ENCODE peak calls at places on chromosome 21, in nine cellular contexts. E is H9; U is DMS 273 treated with DMSO at 0.1 percent for 48 hours; V is MCF 10A; P is NCI-H1417; N is cardiac septum; F is CD8-positive, alpha-beta T cell; M is ureter; Z is activated CD4-positive, alpha-beta T cell treated with anti-CD3 and anti-CD28 coated beads, Interleukin-2, amount 10 ng/mL, durations not matched to agents 7 days and 5 days. I is an unnamed sample.
A peak's percentile ranks its signal among the peaks of the same experiment; 100 is the strongest.

GRCh38 chr21:26448751-26449150 is 124.3 kb downstream of the CYYR1 start:
- DNase-seq in E (no peak), U (no peak), V (no peak), P (no peak), N (no peak), F (no peak), M (no peak), Z (no peak), I (no peak)

GRCh38 chr21:37658994-37659458 is 257.2 kb downstream of the KCNJ6 start:
- DNase-seq in E (no peak), U (no peak), V (peak; percentile 83), P (no peak), N (no peak), F (no peak), M (no peak), Z (no peak), I (no peak)

GRCh38 chr21:42225571-42226155 is 6.7 kb downstream of the ABCG1 start:
- DNase-seq in E (no peak), U (no peak), V (no peak), P (no peak), N (peak; percentile 26), F (no peak), M (no peak), Z (no peak), I (peak; percentile 22)

GRCh38 chr21:27246741-27247140 is 279.9 kb upstream of the ADAMTS5 start:
- DNase-seq in E (no peak), U (no peak), V (peak; percentile 17), P (no peak), N (no peak), F (no peak), M (no peak), Z (no peak), I (no peak)

GRCh38 chr21:44509539-44509938 is 30.5 kb downstream of the KRTAP10-1 start:
- DNase-seq in E (no peak), U (peak; percentile 78), V (peak; percentile 59), P (no peak), N (peak; percentile 81), F (no peak), M (no peak), Z (no peak), I (peak; percentile 92)

GRCh38 chr21:43194303-43195130 is 25.7 kb downstream of the CRYAA start:
- DNase-seq in E (peak; percentile 17), U (no peak), V (no peak), P (no peak), N (peak; percentile 74), F (no peak), M (peak; percentile 38), Z (no peak), I (peak; percentile 53)

GRCh38 chr21:31460985-31461384 is 116.9 kb upstream of the TIAM1 start:
- DNase-seq in E (no peak), U (no peak), V (no peak), P (no peak), N (no peak), F (no peak), M (no peak), Z (no peak), I (no peak)

GRCh38 chr21:28142692-28143091 is 850.0 kb downstream of the LTN1 start:
- DNase-seq in E (no peak), U (no peak), V (peak; percentile 55), P (no peak), N (no peak), F (no peak), M (no peak), Z (no peak), I (no peak)

GRCh38 chr21:38402795-38403194 is 95.5 kb downstream of the ERG start:
- DNase-seq in E (no peak), U (no peak), V (no peak), P (no peak), N (no peak), F (no peak), M (no peak), Z (no peak), I (no peak)

GRCh38 chr21:32371913-32372314 is 20.9 kb downstream of the URB1 start:
- DNase-seq in E (no peak), U (no peak), V (peak; percentile 95), P (no peak), N (no peak), F (no peak), M (no peak), Z (no peak), I (no peak)

GRCh38 chr21:29716753-29717152 is 223.0 kb downstream of the GRIK1 start:
- DNase-seq in E (no peak), U (no peak), V (no peak), P (no peak), N (no peak), F (no peak), M (no peak), Z (no peak), I (no peak)

GRCh38 chr21:36436829-36437744 is 42.8 kb downstream of the CLDN14 start:
- DNase-seq in E (no peak), U (no peak), V (no peak), P (no peak), N (no peak), F (no peak), M (no peak), Z (no peak), I (no peak)

GRCh38 chr21:33441489-33442477 is 38.0 kb downstream of the TMEM50B start:
- DNase-seq in E (no peak), U (no peak), V (peak; percentile 92), P (peak; percentile 88), N (no peak), F (no peak), M (no peak), Z (no peak), I (no peak)

GRCh38 chr21:27132270-27132669 is 165.4 kb upstream of the ADAMTS5 start:
- DNase-seq in E (no peak), U (no peak), V (no peak), P (no peak), N (no peak), F (no peak), M (no peak), Z (no peak), I (no peak)

GRCh38 chr21:45386728-45387371 is 18.1 kb upstream of the COL18A1 start:
- DNase-seq in E (no peak), U (peak; percentile 40), V (peak; percentile 51), P (no peak), N (peak; percentile 79), F (no peak), M (no peak), Z (no peak), I (peak; percentile 59)

GRCh38 chr21:13937236-13937635 is 273.5 kb downstream of the LIPI start:
- DNase-seq in E (no peak), U (no peak), V (no peak), P (no peak), N (no peak), F (no peak), M (no peak), Z (no peak), I (peak; percentile 47)

GRCh38 chr21:34141373-34141772 is 68.0 kb downstream of the MRPS6 start:
- DNase-seq in E (no peak), U (no peak), V (no peak), P (no peak), N (no peak), F (no peak), M (no peak), Z (no peak), I (no peak)

GRCh38 chr21:40602105-40602504 is 244.9 kb downstream of the DSCAM start:
- DNase-seq in E (no peak), U (no peak), V (no peak), P (no peak), N (no peak), F (no peak), M (no peak), Z (no peak), I (no peak)

GRCh38 chr21:42924433-42924751 is 1.0 kb downstream of the ERVH48-1 start:
- DNase-seq in E (no peak), U (no peak), V (no peak), P (no peak), N (no peak), F (no peak), M (no peak), Z (no peak), I (no peak)

GRCh38 chr21:36699546-36700294 is 805 bp downstream of the SIM2 start:
- DNase-seq in E (no peak), U (no peak), V (peak; percentile 21), P (no peak), N (no peak), F (no peak), M (no peak), Z (no peak), I (peak; percentile 52)

GRCh38 chr21:44670642-44671432 is 4.1 kb upstream of the KRTAP12-2 start:
- DNase-seq in E (no peak), U (no peak), V (no peak), P (no peak), N (peak; percentile 63), F (no peak), M (no peak), Z (no peak), I (no peak)

GRCh38 chr21:44657635-44658183 is at the start of gene KRTAP12-3:
- DNase-seq in E (peak; percentile 16), U (no peak), V (no peak), P (no peak), N (no peak), F (peak; percentile 68), M (no peak), Z (peak; percentile 61), I (no peak)

GRCh38 chr21:46067505-46068201 is 30.3 kb upstream of the COL6A2 start:
- DNase-seq in E (peak; percentile 28), U (no peak), V (no peak), P (no peak), N (peak; percentile 64), F (peak; percentile 5), M (no peak), Z (no peak), I (peak; percentile 57)

I was measured in upper lobe of right lung.